ENCODE peak calls at places on chromosomes 6 and 20, in eight cellular contexts. X, O, K, Z, E, Y, R and P are unnamed samples.

GRCh38 chr6:138429731-138430130 is 25.7 kb downstream of the HEBP2 start:
- DNase-seq in X (no peak), O (peak), K (no peak), Z (no peak), E (no peak), Y (no peak), R (no peak), P (no peak)

GRCh38 chr6:106125925-106126435 is 39.8 kb downstream of the PRDM1 start:
- DNase-seq in X (no peak), O (no peak), K (no peak), Z (peak), E (peak), Y (no peak), R (no peak), P (no peak)

GRCh38 chr6:3205913-3206312 is 21.5 kb downstream of the TUBB2B start:
- DNase-seq in X (no peak), O (no peak), K (no peak), Z (no peak), E (peak), Y (no peak), R (peak), P (no peak)

GRCh38 chr6:41488392-41489129 is 57.6 kb upstream of the FOXP4 start:
- DNase-seq in X (no peak), O (peak), K (no peak), Z (peak), E (no peak), Y (peak), R (no peak), P (no peak)

GRCh38 chr20:55143605-55144004 is 668.2 kb downstream of the DOK5 start:
- DNase-seq in X (no peak), O (no peak), K (no peak), Z (no peak), E (no peak), Y (no peak), R (no peak), P (no peak)

GRCh38 chr20:25274481-25274880 is 26.6 kb downstream of the PYGB start:
- DNase-seq in X (no peak), O (no peak), K (no peak), Z (no peak), E (no peak), Y (no peak), R (no peak), P (no peak)

GRCh38 chr6:21164768-21165326 is 428.7 kb upstream of the SOX4 start:
- DNase-seq in X (no peak), O (no peak), K (peak), Z (no peak), E (no peak), Y (no peak), R (no peak), P (no peak)

GRCh38 chr20:3818155-3819151 is 1.9 kb upstream of the AP5S1 start:
- DNase-seq in X (peak), O (peak), K (peak), Z (no peak), E (peak), Y (peak), R (peak), P (peak)

GRCh38 chr6:159169193-159169555 is at the start of gene FNDC1:
- DNase-seq in X (peak), O (peak), K (no peak), Z (no peak), E (peak), Y (no peak), R (no peak), P (no peak)

GRCh38 chr20:37336369-37337207 is 9.4 kb upstream of the SRC start:
- DNase-seq in X (no peak), O (peak), K (no peak), Z (peak), E (peak), Y (no peak), R (peak), P (no peak)

GRCh38 chr6:134564705-134565104 is 246.8 kb upstream of the SGK1 start:
- DNase-seq in X (no peak), O (no peak), K (no peak), Z (no peak), E (no peak), Y (peak), R (no peak), P (no peak)

GRCh38 chr6:101716387-101716786 is 322.9 kb downstream of the GRIK2 start:
- DNase-seq in X (no peak), O (no peak), K (no peak), Z (no peak), E (no peak), Y (no peak), R (no peak), P (no peak)

GRCh38 chr6:116218172-116218633 is 35.7 kb downstream of the TSPYL4 start:
- DNase-seq in X (no peak), O (no peak), K (no peak), Z (no peak), E (no peak), Y (no peak), R (no peak), P (no peak)

GRCh38 chr6:31579546-31580445 is 2.4 kb downstream of the LTB start:
- DNase-seq in X (no peak), O (no peak), K (no peak), Z (no peak), E (no peak), Y (no peak), R (no peak), P (no peak)

GRCh38 chr6:158311193-158311592 is 1.1 kb upstream of the TULP4 start:
- DNase-seq in X (no peak), O (no peak), K (no peak), Z (no peak), E (no peak), Y (no peak), R (no peak), P (no peak)

GRCh38 chr6:142848969-142849368 is 96.0 kb downstream of the HIVEP2 start:
- DNase-seq in X (no peak), O (no peak), K (no peak), Z (no peak), E (no peak), Y (no peak), R (no peak), P (no peak)

GRCh38 chr6:53741417-53741816 is 53.4 kb upstream of the LRRC1 start:
- DNase-seq in X (no peak), O (peak), K (no peak), Z (no peak), E (no peak), Y (no peak), R (no peak), P (no peak)

GRCh38 chr6:97689078-97689754 is 406.2 kb upstream of the MMS22L start:
- DNase-seq in X (no peak), O (peak), K (no peak), Z (no peak), E (no peak), Y (no peak), R (no peak), P (no peak)

GRCh38 chr6:1607557-1608221 is 2.0 kb upstream of the FOXC1 start:
- DNase-seq in X (no peak), O (peak), K (no peak), Z (no peak), E (no peak), Y (peak), R (no peak), P (no peak)

GRCh38 chr6:40997256-40997957 is 41.6 kb downstream of the UNC5CL start:
- DNase-seq in X (peak), O (peak), K (peak), Z (no peak), E (peak), Y (peak), R (no peak), P (no peak)

GRCh38 chr6:125095501-125096301 is 57.9 kb upstream of the TPD52L1 start:
- DNase-seq in X (no peak), O (no peak), K (no peak), Z (no peak), E (no peak), Y (no peak), R (no peak), P (no peak)

GRCh38 chr6:19835605-19836004 is 1.6 kb upstream of the ID4 start:
- DNase-seq in X (no peak), O (no peak), K (no peak), Z (no peak), E (no peak), Y (no peak), R (no peak), P (no peak)

GRCh38 chr6:63904844-63905243 is 269.2 kb downstream of the PHF3 start:
- DNase-seq in X (no peak), O (no peak), K (no peak), Z (no peak), E (no peak), Y (no peak), R (no peak), P (no peak)

GRCh38 chr20:2814076-2814475 is 711 bp upstream of the C20orf141 start:
- DNase-seq in X (no peak), O (no peak), K (no peak), Z (no peak), E (no peak), Y (no peak), R (no peak), P (no peak)

GRCh38 chr6:32885698-32886286 is 31.8 kb downstream of the PSMB9 start:
- DNase-seq in X (peak), O (peak), K (peak), Z (peak), E (peak), Y (peak), R (no peak), P (no peak)

GRCh38 chr6:149208071-149208670 is 109.3 kb upstream of the TAB2 start:
- DNase-seq in X (no peak), O (no peak), K (no peak), Z (no peak), E (no peak), Y (no peak), R (no peak), P (no peak)

GRCh38 chr6:56595490-56596122 is 47.1 kb downstream of the DST start:
- DNase-seq in X (peak), O (peak), K (peak), Z (peak), E (peak), Y (peak), R (no peak), P (no peak)

GRCh38 chr6:138234363-138234762 is 16.1 kb upstream of the PBOV1 start:
- DNase-seq in X (no peak), O (no peak), K (no peak), Z (no peak), E (no peak), Y (no peak), R (no peak), P (no peak)

GRCh38 chr20:51732454-51732791 is 35.8 kb downstream of the ATP9A start:
- DNase-seq in X (no peak), O (no peak), K (no peak), Z (no peak), E (no peak), Y (no peak), R (no peak), P (no peak)

GRCh38 chr6:5763871-5764270 is 242.9 kb downstream of the NRN1 start:
- DNase-seq in X (no peak), O (no peak), K (no peak), Z (peak), E (no peak), Y (no peak), R (no peak), P (no peak)

GRCh38 chr6:162358625-162359024 is 368.9 kb downstream of the PRKN start:
- DNase-seq in X (no peak), O (no peak), K (no peak), Z (no peak), E (peak), Y (no peak), R (no peak), P (no peak)

GRCh38 chr6:7203939-7204338 is 96.2 kb downstream of the RREB1 start:
- DNase-seq in X (no peak), O (no peak), K (no peak), Z (no peak), E (no peak), Y (no peak), R (no peak), P (no peak)

GRCh38 chr6:41602864-41603608 is 35.2 kb upstream of the MDFI start:
- DNase-seq in X (peak), O (peak), K (peak), Z (peak), E (peak), Y (peak), R (peak), P (peak)

GRCh38 chr6:25987845-25988244 is 25.2 kb downstream of the TRIM38 start:
- DNase-seq in X (no peak), O (peak), K (no peak), Z (no peak), E (peak), Y (no peak), R (no peak), P (no peak)

GRCh38 chr20:35499271-35499670 is 30.2 kb downstream of the C20orf173 start:
- DNase-seq in X (no peak), O (no peak), K (no peak), Z (no peak), E (no peak), Y (no peak), R (no peak), P (no peak)

GRCh38 chr6:42340516-42340915 is 111.2 kb downstream of the TRERF1 start:
- DNase-seq in X (no peak), O (no peak), K (no peak), Z (no peak), E (no peak), Y (no peak), R (no peak), P (no peak)

DNA sequence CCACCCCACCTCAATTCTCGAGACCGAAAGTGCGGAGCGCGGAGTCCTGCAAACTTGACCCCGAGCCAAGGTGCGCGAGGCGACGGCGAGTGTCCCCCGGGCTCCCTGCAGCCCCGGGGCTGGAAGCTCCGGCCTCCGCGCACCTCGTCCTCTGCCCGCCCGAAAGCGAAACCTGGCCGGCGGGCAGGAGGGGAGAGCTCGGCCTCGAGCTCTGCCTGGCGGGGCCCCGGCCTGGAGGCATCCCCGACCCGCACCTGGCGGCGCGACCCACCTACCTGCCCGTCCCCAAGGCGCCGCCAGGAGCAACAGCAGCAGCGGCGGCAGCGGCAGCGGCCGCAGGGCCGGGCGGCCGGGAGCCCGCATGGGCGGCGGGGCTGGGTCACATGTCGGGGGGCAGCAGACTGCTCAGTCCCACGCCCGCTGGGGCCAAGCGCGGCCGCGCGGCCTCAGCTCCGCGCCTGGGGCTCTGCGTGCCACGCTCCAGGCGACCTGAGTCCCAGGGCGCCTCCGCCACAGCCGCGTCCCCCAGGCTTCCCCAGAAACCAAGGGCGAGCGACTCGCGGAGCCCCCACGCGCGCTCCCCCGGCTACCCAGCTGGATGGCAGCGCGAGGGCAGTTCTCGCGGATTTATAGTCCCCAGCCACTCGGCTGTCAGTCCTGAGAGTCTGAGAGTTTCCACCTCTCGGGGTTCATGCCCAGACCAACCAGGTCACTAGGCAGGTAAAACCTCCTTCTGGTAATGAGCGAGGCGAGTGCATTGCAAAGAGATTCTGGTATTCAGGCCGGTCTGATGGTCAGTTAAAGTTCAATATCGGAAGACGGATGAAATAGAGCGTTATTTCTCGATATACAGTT is at the start of gene IL20RA:
- DNase-seq in X (peak), O (peak), K (no peak), Z (no peak), E (no peak), Y (no peak), R (no peak), P (no peak)
- TF ChIP-seq CTCF in X (no peak), O (no peak), K (no peak), Z (no peak), E (no peak), Y (no peak), R (no peak), P (no peak)

GRCh38 chr6:29627762-29628418 is 5.1 kb downstream of the GABBR1 start:
- DNase-seq in X (peak), O (peak), K (no peak), Z (no peak), E (peak), Y (no peak), R (no peak), P (no peak)
- TF ChIP-seq REST in X (no peak), O (no peak), K (no peak), Z (no peak), E (no peak), Y (no peak), R (no peak), P (no peak)

GRCh38 chr20:61832181-61832580 is 233.5 kb downstream of the TAF4 start:
- DNase-seq in X (no peak), O (no peak), K (no peak), Z (no peak), E (no peak), Y (no peak), R (no peak), P (no peak)
- TF ChIP-seq CTCF in X (no peak), O (no peak), K (no peak), Z (no peak), E (no peak), Y (no peak), R (no peak), P (no peak)

GRCh38 chr6:91486200-91486599 is 899.3 kb upstream of the MAP3K7 start:
- DNase-seq in X (no peak), O (no peak), K (no peak), Z (no peak), E (no peak), Y (no peak), R (no peak), P (no peak)

GRCh38 chr6:91480397-91480796 is 893.5 kb upstream of the MAP3K7 start:
- DNase-seq in X (no peak), O (no peak), K (no peak), Z (no peak), E (no peak), Y (no peak), R (no peak), P (no peak)

GRCh38 chr6:91485047-91485446 is 898.2 kb upstream of the MAP3K7 start:
- DNase-seq in X (no peak), O (no peak), K (no peak), Z (no peak), E (no peak), Y (no peak), R (no peak), P (no peak)

GRCh38 chr6:91483415-91483814 is 896.5 kb upstream of the MAP3K7 start:
- DNase-seq in X (no peak), O (no peak), K (no peak), Z (no peak), E (no peak), Y (no peak), R (no peak), P (no peak)

DNA sequence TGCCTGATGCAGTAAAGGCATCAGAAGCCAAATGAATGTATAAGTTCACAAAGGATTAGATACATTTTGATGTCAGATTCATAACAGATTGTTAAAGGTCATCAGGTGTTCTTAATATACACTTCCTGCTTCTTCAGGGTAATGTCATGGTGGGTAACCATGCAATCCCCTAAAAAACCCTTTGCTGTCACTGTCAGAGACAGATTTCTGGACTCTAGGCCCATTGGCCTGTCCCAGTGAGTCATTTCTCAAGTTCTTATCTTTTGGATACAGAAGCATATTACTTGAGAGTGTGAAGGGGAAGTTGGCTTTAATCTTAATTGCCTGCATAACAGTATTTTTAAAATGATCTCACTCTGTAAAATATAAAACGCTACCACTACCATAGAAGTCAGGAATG is 895.6 kb upstream of the MAP3K7 start:
- DNase-seq in X (no peak), O (no peak), K (no peak), Z (peak), E (peak), Y (no peak), R (no peak), P (no peak)
- TF ChIP-seq REST in X (no peak), O (no peak), K (no peak), Z (no peak), E (no peak), Y (no peak), R (no peak), P (no peak)